ENCODE peak calls at places on chromosomes 4 and X, in six cellular contexts. One of them, this sample, is unnamed.

GRCh38 chrX:108464604-108465003 is 25.0 kb downstream of the COL4A5 start:
- DNase-seq in globus pallidus: no peak
- DNase-seq in activated T-cell treated with anti-CD3 and anti-CD28 coated beads for 48 hours: no peak
- DNase-seq in nephron progenitor cell: no peak
- DNase-seq in A549: no peak
- DNase-seq in anterior cingulate cortex: no peak
- DNase-seq in this sample: no peak

GRCh38 chr4:161577604-161578301 is 586.0 kb downstream of the FSTL5 start:
- DNase-seq in activated T-cell treated with anti-CD3 and anti-CD28 coated beads for 48 hours: no peak
- DNase-seq in nephron progenitor cell: no peak
- DNase-seq in A549: no peak
- DNase-seq in globus pallidus: no peak
- DNase-seq in anterior cingulate cortex: no peak
- DNase-seq in this sample: no peak

GRCh38 chrX:49230500-49231232 is 2.5 kb downstream of the CACNA1F start:
- DNase-seq in globus pallidus: peak
- DNase-seq in anterior cingulate cortex: no peak
- DNase-seq in A549: no peak
- DNase-seq in activated T-cell treated with anti-CD3 and anti-CD28 coated beads for 48 hours: peak
- DNase-seq in nephron progenitor cell: peak
- DNase-seq in this sample: peak

GRCh38 chr4:122824616-122825015 is 2.0 kb upstream of the FGF2 start:
- DNase-seq in A549: no peak
- DNase-seq in nephron progenitor cell: no peak
- DNase-seq in globus pallidus: no peak
- DNase-seq in activated T-cell treated with anti-CD3 and anti-CD28 coated beads for 48 hours: no peak
- DNase-seq in anterior cingulate cortex: no peak
- DNase-seq in this sample: no peak

GRCh38 chr4:26235500-26235899 is 85.3 kb upstream of the RBPJ start:
- DNase-seq in activated T-cell treated with anti-CD3 and anti-CD28 coated beads for 48 hours: no peak
- DNase-seq in nephron progenitor cell: no peak
- DNase-seq in anterior cingulate cortex: peak
- DNase-seq in globus pallidus: peak
- DNase-seq in A549: no peak
- DNase-seq in this sample: no peak

GRCh38 chr4:168883513-168883912 is 126.5 kb downstream of the CBR4 start:
- DNase-seq in activated T-cell treated with anti-CD3 and anti-CD28 coated beads for 48 hours: no peak
- DNase-seq in nephron progenitor cell: no peak
- DNase-seq in A549: no peak
- DNase-seq in globus pallidus: no peak
- DNase-seq in anterior cingulate cortex: no peak
- DNase-seq in this sample: no peak

GRCh38 chr4:7462509-7462971 is 27.8 kb upstream of the PSAPL1 start:
- DNase-seq in globus pallidus: peak
- DNase-seq in A549: peak
- DNase-seq in anterior cingulate cortex: peak
- DNase-seq in activated T-cell treated with anti-CD3 and anti-CD28 coated beads for 48 hours: no peak
- DNase-seq in nephron progenitor cell: no peak
- DNase-seq in this sample: no peak

GRCh38 chrX:120672389-120672788 is 42.5 kb upstream of the C1GALT1C1 start:
- DNase-seq in globus pallidus: no peak
- DNase-seq in A549: peak
- DNase-seq in anterior cingulate cortex: no peak
- DNase-seq in nephron progenitor cell: no peak
- DNase-seq in activated T-cell treated with anti-CD3 and anti-CD28 coated beads for 48 hours: no peak
- DNase-seq in this sample: no peak